ENCODE peak calls at places on chromosomes 5 and 9, in nine cellular contexts. T is tibial nerve, N is Calu3, C is iPS DF 6.9, Z is HFFc6, K is stromal cell of bone marrow, U is tibial artery, L is NCI-H774, D is cardiac fibroblast. Y is an unnamed sample.

GRCh38 chr5:61640631-61641030 is 308.6 kb downstream of the ZSWIM6 start:
- DNase-seq in N (no peak), T (no peak), D (peak), C (no peak), L (no peak), Z (no peak), K (no peak), U (no peak), Y (no peak)

GRCh38 chr9:125989524-125990180 is 242.5 kb downstream of the PBX3 start:
- DNase-seq in D (no peak), L (no peak), C (no peak), Z (no peak), T (no peak), K (no peak), U (peak), N (no peak), Y (no peak)

GRCh38 chr5:101424530-101425175 is 521.6 kb upstream of the ST8SIA4 start:
- DNase-seq in Z (no peak), U (no peak), K (peak), L (peak), C (no peak), D (peak), N (no peak), T (no peak), Y (no peak)

GRCh38 chr5:179819296-179820126 is 1.2 kb upstream of the SQSTM1 start:
- DNase-seq in U (peak), T (peak), K (peak), Z (peak), C (no peak), L (peak), D (peak), N (peak), Y (no peak)

GRCh38 chr9:129575818-129576217 is 45.1 kb downstream of the C9orf50 start:
- DNase-seq in D (peak), C (no peak), T (no peak), U (no peak), K (no peak), L (no peak), Z (no peak), N (no peak), Y (no peak)

GRCh38 chr5:125526940-125527339 is 780.5 kb upstream of the ZNF608 start:
- DNase-seq in U (no peak), Z (no peak), N (no peak), C (no peak), L (no peak), D (peak), K (no peak), T (no peak), Y (no peak)

GRCh38 chr9:110050925-110051355 is 157.0 kb downstream of the C9orf152 start:
- DNase-seq in K (peak), Z (peak), N (no peak), U (peak), D (peak), T (peak), L (no peak), C (no peak), Y (no peak)

GRCh38 chr5:159525117-159525516 is 194.8 kb upstream of the IL12B start:
- DNase-seq in C (no peak), T (no peak), U (no peak), L (no peak), N (no peak), D (peak), K (no peak), Z (no peak), Y (no peak)

GRCh38 chr5:169954786-169955185 is 25.5 kb downstream of the INSYN2B start:
- DNase-seq in L (no peak), U (no peak), C (no peak), D (no peak), N (no peak), T (no peak), Z (no peak), K (no peak), Y (no peak)

GRCh38 chr9:37963936-37964739 is 60.2 kb upstream of the SLC25A51 start:
- DNase-seq in T (peak), K (peak), L (peak), Z (peak), C (no peak), U (peak), N (peak), D (peak), Y (peak)

GRCh38 chr5:2254880-2255750 is 372.4 kb upstream of the IRX4 start:
- DNase-seq in T (no peak), N (no peak), L (no peak), U (no peak), D (no peak), Z (no peak), C (no peak), K (no peak), Y (no peak)

GRCh38 chr9:120698766-120699165 is 15.5 kb downstream of the MEGF9 start:
- DNase-seq in N (no peak), D (peak), Z (no peak), U (no peak), K (no peak), C (no peak), T (no peak), L (no peak), Y (no peak)

GRCh38 chr5:39072915-39073758 is 1.1 kb downstream of the RICTOR start:
- DNase-seq in L (peak), K (peak), C (no peak), Z (peak), N (peak), D (peak), T (peak), U (peak), Y (peak)

GRCh38 chr5:72379936-72380335 is 59.8 kb downstream of the PTCD2 start:
- DNase-seq in T (no peak), D (peak), C (no peak), Z (peak), N (no peak), U (no peak), K (no peak), L (no peak), Y (no peak)

GRCh38 chr5:154740483-154740882 is 14.7 kb upstream of the LARP1 start:
- DNase-seq in Z (peak), L (no peak), N (no peak), K (no peak), U (peak), D (peak), T (no peak), C (no peak), Y (no peak)

GRCh38 chr9:134378901-134379338 is 52.7 kb downstream of the RXRA start:
- DNase-seq in U (no peak), K (no peak), L (no peak), C (no peak), T (no peak), N (peak), Z (peak), D (peak), Y (no peak)

GRCh38 chr9:89522979-89523305 is 25.0 kb upstream of the SEMA4D start:
- DNase-seq in L (no peak), T (no peak), C (no peak), D (no peak), K (no peak), U (peak), N (no peak), Z (no peak), Y (no peak)

GRCh38 chr5:147176422-147176821 is 58.4 kb upstream of the STK32A start:
- DNase-seq in Z (no peak), C (no peak), T (no peak), U (no peak), K (no peak), D (peak), N (no peak), L (no peak), Y (no peak)

GRCh38 chr5:83718195-83718825 is 2.3 kb downstream of the HAPLN1 start:
- DNase-seq in D (peak), C (no peak), U (no peak), N (peak), L (peak), T (peak), K (peak), Z (peak), Y (peak)

GRCh38 chr5:116229131-116229530 is 144.3 kb downstream of the COMMD10 start:
- DNase-seq in N (no peak), C (no peak), T (no peak), U (no peak), Z (no peak), D (no peak), K (no peak), L (no peak), Y (no peak)

GRCh38 chr5:21225223-21226064 is 1237.4 kb upstream of the CDH18 start:
- DNase-seq in U (no peak), L (no peak), K (no peak), N (no peak), T (no peak), D (no peak), Z (no peak), C (no peak), Y (peak)

GRCh38 chr5:180862645-180863044 is 1.6 kb upstream of the ZFP62 start:
- DNase-seq in K (no peak), T (no peak), N (no peak), L (no peak), D (no peak), C (no peak), U (no peak), Z (no peak), Y (peak)

GRCh38 chr5:142512041-142512679 is 173.7 kb downstream of the FGF1 start:
- DNase-seq in T (peak), Z (no peak), C (no peak), D (peak), L (no peak), K (no peak), N (no peak), U (peak), Y (no peak)

GRCh38 chr5:154627711-154628678 is 127.2 kb upstream of the LARP1 start:
- DNase-seq in N (no peak), C (no peak), Z (peak), D (peak), L (no peak), U (no peak), T (no peak), K (no peak), Y (no peak)

GRCh38 chr9:87605676-87606075 is 108.0 kb downstream of the DAPK1 start:
- DNase-seq in L (no peak), Z (no peak), K (no peak), C (no peak), D (no peak), T (no peak), U (no peak), N (no peak), Y (no peak)

GRCh38 chr9:135907006-135907434 is 326 bp downstream of the CAMSAP1 start:
- DNase-seq in U (no peak), C (no peak), T (no peak), Z (no peak), D (peak), N (no peak), L (peak), K (no peak), Y (no peak)

GRCh38 chr5:14142856-14143508 is at the start of gene TRIO:
- DNase-seq in K (peak), L (peak), Z (peak), D (peak), T (peak), U (peak), C (peak), N (peak), Y (peak)

GRCh38 chr5:73405691-73406090 is 42.9 kb downstream of the FOXD1 start:
- DNase-seq in L (no peak), T (no peak), Z (no peak), K (no peak), U (no peak), D (no peak), C (no peak), N (no peak), Y (no peak)

GRCh38 chr9:133951265-133951664 is 40.9 kb downstream of the VAV2 start:
- DNase-seq in T (no peak), C (no peak), L (no peak), D (no peak), N (no peak), Z (no peak), U (no peak), K (no peak), Y (no peak)

GRCh38 chr9:78292716-78293497 is 4.0 kb upstream of the PSAT1 start:
- DNase-seq in L (no peak), C (no peak), U (no peak), T (no peak), D (no peak), Z (no peak), K (no peak), N (no peak), Y (no peak)

GRCh38 chr5:171157775-171158174 is 151.3 kb upstream of the TLX3 start:
- DNase-seq in L (no peak), C (no peak), K (no peak), T (no peak), Z (no peak), N (no peak), D (no peak), U (no peak), Y (no peak)

GRCh38 chr9:130755377-130756007 is 61.9 kb downstream of the EXOSC2 start:
- DNase-seq in N (no peak), K (no peak), D (no peak), T (no peak), U (no peak), C (no peak), L (no peak), Z (no peak), Y (no peak)

GRCh38 chr5:113615708-113616107 is 102.2 kb downstream of the YTHDC2 start:
- DNase-seq in Z (no peak), K (no peak), C (no peak), T (no peak), U (no peak), N (no peak), D (peak), L (no peak), Y (no peak)

Y was measured in NCI-H526.